ENCODE peak calls at places on chromosomes 16 and 17, in four cellular contexts. One of them, this sample, is unnamed.
A peak's percentile ranks its signal among the peaks of the same experiment; 100 is the strongest.

GRCh38 chr17:81307636-81308035 is 12.5 kb upstream of the SLC38A10 start:
- DNase-seq in HS-27A: no peak
- DNase-seq in fibroblast of villous mesenchyme: no peak
- DNase-seq in NCI-H1417: no peak
- DNase-seq in this sample: no peak

GRCh38 chr17:47850692-47851573 is at the start of gene SP6:
- DNase-seq in fibroblast of villous mesenchyme: peak; percentile 51
- DNase-seq in NCI-H1417: peak; percentile 88
- DNase-seq in HS-27A: no peak
- DNase-seq in this sample: peak; percentile 68

GRCh38 chr16:66427036-66427446 is at the start of gene BEAN1:
- DNase-seq in HS-27A: no peak
- DNase-seq in NCI-H1417: peak; percentile 30
- DNase-seq in fibroblast of villous mesenchyme: peak; percentile 24
- DNase-seq in this sample: no peak

GRCh38 chr16:4032768-4033167 is 83.5 kb downstream of the ADCY9 start:
- DNase-seq in fibroblast of villous mesenchyme: no peak
- DNase-seq in HS-27A: no peak
- DNase-seq in NCI-H1417: no peak
- DNase-seq in this sample: no peak

GRCh38 chr16:25691519-25692091 is at the start of gene HS3ST4:
- DNase-seq in HS-27A: no peak
- DNase-seq in NCI-H1417: peak; percentile 36
- DNase-seq in fibroblast of villous mesenchyme: no peak
- DNase-seq in this sample: no peak

GRCh38 chr16:30025156-30025555 is 2.2 kb downstream of the C16orf92 start:
- DNase-seq in HS-27A: no peak
- DNase-seq in NCI-H1417: no peak
- DNase-seq in fibroblast of villous mesenchyme: no peak
- DNase-seq in this sample: no peak

GRCh38 chr17:78779848-78780247 is 2.2 kb downstream of the CYTH1 start:
- DNase-seq in HS-27A: no peak
- DNase-seq in NCI-H1417: no peak
- DNase-seq in fibroblast of villous mesenchyme: no peak
- DNase-seq in this sample: no peak

GRCh38 chr17:1532836-1533602 is 16.6 kb upstream of the INPP5K start:
- DNase-seq in HS-27A: no peak
- DNase-seq in fibroblast of villous mesenchyme: no peak
- DNase-seq in NCI-H1417: no peak
- DNase-seq in this sample: no peak

GRCh38 chr17:81265576-81265975 is 26.5 kb downstream of the NDUFAF8 start:
- DNase-seq in fibroblast of villous mesenchyme: no peak
- DNase-seq in NCI-H1417: no peak
- DNase-seq in HS-27A: no peak
- DNase-seq in this sample: no peak

GRCh38 chr16:52545544-52546262 is 1.2 kb downstream of the TOX3 start:
- DNase-seq in NCI-H1417: peak; percentile 65
- DNase-seq in fibroblast of villous mesenchyme: no peak
- DNase-seq in HS-27A: no peak
- DNase-seq in this sample: no peak